ENCODE peak calls at places on chromosomes 3 and 15, in seven cellular contexts. W, V, U, N, J, D and M are unnamed samples.

GRCh38 chr3:146337991-146338390 is 87.1 kb upstream of the PLSCR4 start:
- DNase-seq in W (peak), V (no peak), U (no peak), N (no peak), J (no peak), D (no peak), M (no peak)

GRCh38 chr3:142285057-142285666 is 59.8 kb upstream of the GK5 start:
- DNase-seq in W (no peak), V (no peak), U (peak), N (no peak), J (no peak), D (no peak), M (no peak)

GRCh38 chr3:16309558-16309957 is 44.5 kb downstream of the OXNAD1 start:
- DNase-seq in W (no peak), V (no peak), U (peak), N (peak), J (no peak), D (no peak), M (no peak)

GRCh38 chr3:5553203-5553602 is 365.7 kb downstream of the EDEM1 start:
- DNase-seq in W (no peak), V (no peak), U (no peak), N (no peak), J (no peak), D (no peak), M (no peak)

GRCh38 chr15:80251505-80252280 is at the start of gene CTXND1:
- DNase-seq in W (peak), V (no peak), U (peak), N (no peak), J (no peak), D (no peak), M (no peak)

GRCh38 chr15:100779331-100780207 is 100.1 kb upstream of the ALDH1A3 start:
- DNase-seq in W (no peak), V (no peak), U (no peak), N (no peak), J (no peak), D (no peak), M (no peak)

GRCh38 chr15:77083381-77084160 is 12.7 kb upstream of the TSPAN3 start:
- DNase-seq in W (peak), V (peak), U (peak), N (no peak), J (peak), D (peak), M (peak)

GRCh38 chr15:99712415-99712814 is 20.8 kb downstream of the LYSMD4 start:
- DNase-seq in W (no peak), V (no peak), U (no peak), N (no peak), J (no peak), D (no peak), M (no peak)

GRCh38 chr3:110752307-110752706 is 319.3 kb upstream of the NECTIN3 start:
- DNase-seq in W (no peak), V (no peak), U (no peak), N (no peak), J (no peak), D (no peak), M (no peak)

GRCh38 chr3:8624612-8625011 is 20.0 kb downstream of the SSUH2 start:
- DNase-seq in W (no peak), V (no peak), U (no peak), N (no peak), J (no peak), D (no peak), M (no peak)

GRCh38 chr3:177982034-177982433 is 554.2 kb upstream of the KCNMB2 start:
- DNase-seq in W (peak), V (no peak), U (peak), N (no peak), J (no peak), D (no peak), M (no peak)

GRCh38 chr3:141321109-141321497 is 47.2 kb upstream of the ZBTB38 start:
- DNase-seq in W (no peak), V (no peak), U (no peak), N (no peak), J (no peak), D (no peak), M (no peak)

GRCh38 chr3:8712045-8712870 is 21.3 kb upstream of the CAV3 start:
- DNase-seq in W (peak), V (no peak), U (peak), N (no peak), J (no peak), D (no peak), M (no peak)

GRCh38 chr15:74994236-74994635 is 1.1 kb upstream of the SCAMP5 start:
- DNase-seq in W (no peak), V (no peak), U (peak), N (no peak), J (no peak), D (no peak), M (no peak)

GRCh38 chr3:123026551-123027291 is 842 bp downstream of the SEMA5B start:
- DNase-seq in W (peak), V (no peak), U (peak), N (no peak), J (peak), D (no peak), M (peak)

GRCh38 chr15:67024998-67025368 is 40.4 kb upstream of the SMAD3 start:
- DNase-seq in W (no peak), V (no peak), U (peak), N (no peak), J (no peak), D (no peak), M (no peak)

GRCh38 chr15:84594617-84595290 is 6.1 kb upstream of the ZSCAN2 start:
- DNase-seq in W (no peak), V (no peak), U (no peak), N (no peak), J (no peak), D (no peak), M (no peak)

GRCh38 chr15:41043276-41043675 is 72.8 kb downstream of the INO80 start:
- DNase-seq in W (peak), V (no peak), U (no peak), N (no peak), J (no peak), D (no peak), M (no peak)

GRCh38 chr15:38072507-38073277 is 138.3 kb downstream of the TMCO5A start:
- DNase-seq in W (peak), V (no peak), U (peak), N (peak), J (no peak), D (peak), M (peak)

GRCh38 chr15:43209059-43209824 is 11.6 kb downstream of the EPB42 start:
- DNase-seq in W (peak), V (no peak), U (no peak), N (no peak), J (no peak), D (no peak), M (no peak)

GRCh38 chr3:37308247-37308646 is 133.9 kb upstream of the LRRFIP2 start:
- DNase-seq in W (peak), V (no peak), U (peak), N (peak), J (no peak), D (no peak), M (no peak)

GRCh38 chr15:25894371-25894902 is 31.3 kb upstream of the ATP10A start:
- DNase-seq in W (peak), V (no peak), U (no peak), N (no peak), J (no peak), D (no peak), M (no peak)

GRCh38 chr3:10387881-10388621 is 67.1 kb upstream of the SEC13 start:
- DNase-seq in W (no peak), V (no peak), U (no peak), N (no peak), J (no peak), D (no peak), M (no peak)

GRCh38 chr15:66765478-66766281 is 63.6 kb downstream of the SMAD6 start:
- DNase-seq in W (peak), V (no peak), U (peak), N (peak), J (no peak), D (no peak), M (no peak)

GRCh38 chr15:48177383-48177874 is 666 bp downstream of the MYEF2 start:
- DNase-seq in W (peak), V (no peak), U (peak), N (peak), J (no peak), D (no peak), M (no peak)

GRCh38 chr15:70713547-70714414 is 49.6 kb downstream of the UACA start:
- DNase-seq in W (peak), V (no peak), U (no peak), N (no peak), J (no peak), D (no peak), M (no peak)

GRCh38 chr15:74362482-74362881 is 5.0 kb downstream of the CYP11A1 start:
- DNase-seq in W (no peak), V (no peak), U (no peak), N (no peak), J (no peak), D (no peak), M (no peak)

GRCh38 chr3:161989012-161989411 is 492.4 kb downstream of the OTOL1 start:
- DNase-seq in W (no peak), V (no peak), U (no peak), N (no peak), J (no peak), D (no peak), M (no peak)

GRCh38 chr3:168455814-168456213 is 360.1 kb upstream of the GOLIM4 start:
- DNase-seq in W (no peak), V (no peak), U (peak), N (no peak), J (no peak), D (no peak), M (no peak)

GRCh38 chr3:190492129-190492528 is 21.8 kb upstream of the IL1RAP start:
- DNase-seq in W (no peak), V (no peak), U (no peak), N (no peak), J (no peak), D (no peak), M (no peak)

GRCh38 chr3:58529516-58530353 is 7.3 kb downstream of the ACOX2 start:
- DNase-seq in W (peak), V (no peak), U (peak), N (no peak), J (no peak), D (no peak), M (no peak)

GRCh38 chr3:116579843-116580242 is 129.7 kb upstream of the TUSC7 start:
- DNase-seq in W (peak), V (no peak), U (peak), N (no peak), J (no peak), D (no peak), M (no peak)

GRCh38 chr3:12557472-12558105 is 702 bp downstream of the MKRN2 start:
- DNase-seq in W (peak), V (no peak), U (peak), N (no peak), J (no peak), D (no peak), M (no peak)

GRCh38 chr15:70507772-70508351 is 255.5 kb downstream of the UACA start:
- DNase-seq in W (no peak), V (no peak), U (peak), N (no peak), J (no peak), D (no peak), M (no peak)

GRCh38 chr15:99504071-99504822 is 61.5 kb upstream of the MEF2A start:
- DNase-seq in W (no peak), V (no peak), U (no peak), N (no peak), J (no peak), D (no peak), M (no peak)